ENCODE peak calls at places on chromosomes 11 and 22, in ten cellular contexts. E, X, G, I, P, O, J, F, B and K are unnamed samples.

GRCh38 chr11:65498042-65498726 is 661 bp upstream of the MALAT1 start:
- DNase-seq in X (no peak), P (peak; percentile 54), E (peak; percentile 73), F (peak; percentile 31), I (peak; percentile 59), J (no peak), O (peak; percentile 70), G (peak; percentile 46), B (peak; percentile 50), K (no peak)

GRCh38 chr11:102783016-102783415 is 2.6 kb upstream of the MMP10 start:
- DNase-seq in E (no peak), F (no peak), O (no peak), I (no peak), B (peak; percentile 42), J (no peak), G (no peak), P (no peak), X (no peak), K (no peak)

GRCh38 chr11:94528551-94528950 is 15.2 kb upstream of the FUT4 start:
- DNase-seq in I (no peak), F (no peak), X (no peak), B (peak; percentile 9), O (no peak), G (no peak), E (no peak), P (no peak), J (no peak), K (no peak)

GRCh38 chr11:113160652-113161051 is 153.7 kb upstream of the TTC12 start:
- DNase-seq in F (no peak), P (no peak), B (no peak), I (no peak), G (no peak), J (no peak), X (no peak), E (peak; percentile 52), O (no peak), K (no peak)

GRCh38 chr11:34680918-34681554 is 60.1 kb downstream of the EHF start:
- DNase-seq in P (no peak), B (peak; percentile 97), O (peak; percentile 26), I (no peak), F (peak; percentile 82), X (peak; percentile 18), G (no peak), J (peak; percentile 61), E (no peak), K (peak; percentile 6)

GRCh38 chr11:35998651-35999050 is 54.8 kb downstream of the LDLRAD3 start:
- DNase-seq in J (no peak), X (no peak), B (no peak), P (no peak), O (no peak), E (no peak), F (no peak), I (no peak), G (no peak), K (no peak)

GRCh38 chr11:69297926-69298777 is 4.2 kb downstream of the MYEOV start:
- DNase-seq in I (peak; percentile 52), G (no peak), P (peak; percentile 31), E (no peak), O (peak; percentile 85), X (no peak), F (peak; percentile 98), B (peak; percentile 95), J (peak; percentile 84), K (peak; percentile 81)

GRCh38 chr22:43884600-43885318 is 7.1 kb downstream of the PNPLA5 start:
- DNase-seq in P (peak; percentile 15), I (peak; percentile 4), O (peak; percentile 45), G (peak; percentile 16), X (no peak), J (peak; percentile 88), F (no peak), B (peak; percentile 54), E (peak; percentile 8), K (peak; percentile 87)

GRCh38 chr22:44047891-44048301 is 23.8 kb downstream of the PARVB start:
- DNase-seq in I (no peak), J (peak; percentile 26), E (no peak), O (peak; percentile 74), B (no peak), G (no peak), P (no peak), F (no peak), X (no peak), K (no peak)